ENCODE peak calls at places on chromosomes 3 and 15, in five cellular contexts. W is HepG2; H is astrocyte; V is stimulated activated naive CD4-positive, alpha-beta T cell; Y is Right ventricle myocardium superior. Q is an unnamed sample.
A peak's percentile ranks its signal among the peaks of the same experiment; 100 is the strongest.

GRCh38 chr15:90603893-90604292 is 74.2 kb downstream of the CRTC3 start:
- DNase-seq in W (no peak), H (no peak), V (peak; percentile 34), Y (peak; percentile 67), Q (no peak)

GRCh38 chr3:4850211-4850927 is 128.9 kb upstream of the BHLHE40 start:
- DNase-seq in W (no peak), H (peak; percentile 80), V (no peak), Y (no peak), Q (no peak)

GRCh38 chr15:101022876-101023275 is 103.7 kb downstream of the LRRK1 start:
- DNase-seq in W (no peak), H (no peak), V (no peak), Y (no peak), Q (no peak)

GRCh38 chr3:195104340-195104739 is 166.6 kb downstream of the XXYLT1 start:
- DNase-seq in W (no peak), H (no peak), V (no peak), Y (peak; percentile 30), Q (no peak)

GRCh38 chr3:144394052-144394451 is 422.4 kb downstream of the DIPK2A start:
- DNase-seq in W (no peak), H (peak; percentile 4), V (no peak), Y (no peak), Q (no peak)

GRCh38 chr15:52085289-52085688 is 27.3 kb downstream of the BCL2L10 start:
- DNase-seq in W (no peak), H (no peak), V (no peak), Y (no peak), Q (no peak)

GRCh38 chr15:66617137-66618090 is 51.6 kb upstream of the LCTL start:
- DNase-seq in W (peak; percentile 36), H (peak; percentile 80), V (no peak), Y (peak; percentile 84), Q (peak; percentile 73)

GRCh38 chr3:25292604-25293003 is 135.5 kb upstream of the RARB start:
- DNase-seq in W (no peak), H (no peak), V (no peak), Y (no peak), Q (no peak)

GRCh38 chr3:177196473-177197040 is 725 bp downstream of the TBL1XR1 start:
- DNase-seq in W (no peak), H (no peak), V (peak; percentile 73), Y (no peak), Q (peak; percentile 49)